ENCODE peak calls at places on chromosome 1, in six cellular contexts. One of them, this sample, is unnamed.

GRCh38 chr1:213123532-213123931 is 72.5 kb downstream of the RPS6KC1 start:
- DNase-seq in K562: no peak
- DNase-seq in A549: no peak
- DNase-seq in HepG2: peak; percentile 50
- DNase-seq in GM12878: no peak
- DNase-seq in H1: no peak
- DNase-seq in this sample: peak; percentile 70

GRCh38 chr1:101200513-101200912 is 36.3 kb upstream of the S1PR1 start:
- DNase-seq in K562: no peak
- DNase-seq in A549: no peak
- DNase-seq in HepG2: no peak
- DNase-seq in GM12878: no peak
- DNase-seq in H1: peak; percentile 31
- DNase-seq in this sample: peak; percentile 93

GRCh38 chr1:63575340-63575826 is 17.8 kb upstream of the PGM1 start:
- DNase-seq in K562: peak; percentile 18
- DNase-seq in A549: no peak
- DNase-seq in HepG2: no peak
- DNase-seq in GM12878: no peak
- DNase-seq in H1: no peak
- DNase-seq in this sample: peak; percentile 16

GRCh38 chr1:37726191-37726590 is 33.9 kb downstream of the CDCA8 start:
- DNase-seq in K562: no peak
- DNase-seq in A549: no peak
- DNase-seq in HepG2: no peak
- DNase-seq in GM12878: no peak
- DNase-seq in H1: no peak
- DNase-seq in this sample: no peak

GRCh38 chr1:183710333-183710732 is 57.2 kb upstream of the APOBEC4 start:
- DNase-seq in K562: no peak
- DNase-seq in A549: no peak
- DNase-seq in HepG2: no peak
- DNase-seq in GM12878: no peak
- DNase-seq in H1: no peak
- DNase-seq in this sample: no peak

GRCh38 chr1:150302338-150302737 is 8.7 kb downstream of the MRPS21 start:
- DNase-seq in K562: no peak
- DNase-seq in A549: no peak
- DNase-seq in HepG2: no peak
- DNase-seq in GM12878: no peak
- DNase-seq in H1: no peak
- DNase-seq in this sample: no peak

GRCh38 chr1:61399192-61399591 is 316.8 kb downstream of the NFIA start:
- DNase-seq in K562: no peak
- DNase-seq in A549: no peak
- DNase-seq in HepG2: no peak
- DNase-seq in GM12878: no peak
- DNase-seq in H1: no peak
- DNase-seq in this sample: no peak

GRCh38 chr1:239306426-239306825 is 79.9 kb upstream of the CHRM3 start:
- DNase-seq in K562: no peak
- DNase-seq in A549: no peak
- DNase-seq in HepG2: no peak
- DNase-seq in GM12878: no peak
- DNase-seq in H1: no peak
- DNase-seq in this sample: no peak

GRCh38 chr1:234102591-234102990 is 198.1 kb downstream of the SLC35F3 start:
- DNase-seq in K562: no peak
- DNase-seq in A549: no peak
- DNase-seq in HepG2: no peak
- DNase-seq in GM12878: no peak
- DNase-seq in H1: no peak
- DNase-seq in this sample: no peak

GRCh38 chr1:2360588-2361364 is 30.6 kb downstream of the MORN1 start:
- DNase-seq in K562: no peak
- DNase-seq in A549: no peak
- DNase-seq in HepG2: no peak
- DNase-seq in GM12878: no peak
- DNase-seq in H1: no peak
- DNase-seq in this sample: peak; percentile 5
- TF ChIP-seq RAD21 in K562: no peak
- TF ChIP-seq RAD21 in A549: no peak
- TF ChIP-seq RAD21 in HepG2: no peak
- TF ChIP-seq RAD21 in GM12878: no peak
- TF ChIP-seq RAD21 in H1: no peak
- TF ChIP-seq RAD21 in this sample: no peak

DNA sequence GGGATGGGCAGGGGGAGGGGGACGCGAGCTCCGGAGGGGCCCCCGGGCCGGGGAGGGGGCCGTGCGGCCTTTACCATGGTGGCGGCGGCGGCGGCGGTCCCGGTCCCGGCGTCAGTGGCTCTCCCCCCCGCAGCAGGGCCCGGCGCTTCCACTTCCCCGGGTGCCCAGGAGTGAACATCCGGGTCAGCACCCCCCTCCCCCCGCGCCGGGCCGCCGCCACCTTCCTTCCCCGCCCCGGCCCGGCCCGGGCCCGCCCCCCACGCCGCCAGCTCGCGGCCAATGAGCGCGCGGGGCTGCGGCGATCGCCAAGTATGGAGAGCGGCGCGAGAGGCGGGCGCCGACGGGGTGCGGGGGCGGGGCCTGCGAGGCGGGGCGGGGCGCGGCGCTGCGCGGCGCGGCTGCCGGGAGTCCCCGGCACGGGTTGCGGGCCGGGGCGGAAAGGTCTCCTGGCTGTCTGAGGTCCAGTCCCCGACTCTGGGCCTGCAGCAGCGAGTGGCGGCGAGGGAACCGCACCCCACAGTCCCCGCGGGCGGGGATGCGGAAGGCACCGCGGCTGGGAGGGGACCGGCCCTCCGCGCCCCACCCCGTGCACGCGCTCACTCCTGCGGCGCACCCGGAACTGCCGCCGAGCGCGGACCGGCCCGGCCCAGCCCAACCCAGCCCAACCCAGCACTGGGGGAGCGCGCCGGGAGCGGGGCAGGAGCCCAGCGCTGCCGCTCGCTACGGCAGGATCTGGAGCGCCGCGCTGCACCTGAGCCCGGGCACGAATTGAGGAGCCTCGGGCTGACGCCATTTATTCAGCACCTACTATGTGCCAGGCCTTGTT is at the start of gene CAPZB:
- DNase-seq in K562: peak; percentile 98
- DNase-seq in A549: peak; percentile 83
- DNase-seq in HepG2: peak; percentile 75
- DNase-seq in GM12878: no peak
- DNase-seq in H1: no peak
- DNase-seq in this sample: peak; percentile 81
- TF ChIP-seq POLR2A in K562: peak; percentile 87
- TF ChIP-seq POLR2A in A549: peak; percentile 77
- TF ChIP-seq POLR2A in HepG2: peak; percentile 84
- TF ChIP-seq POLR2A in GM12878: peak; percentile 95
- TF ChIP-seq POLR2A in H1: peak; percentile 79
- TF ChIP-seq POLR2A in this sample: peak; percentile 78

DNA sequence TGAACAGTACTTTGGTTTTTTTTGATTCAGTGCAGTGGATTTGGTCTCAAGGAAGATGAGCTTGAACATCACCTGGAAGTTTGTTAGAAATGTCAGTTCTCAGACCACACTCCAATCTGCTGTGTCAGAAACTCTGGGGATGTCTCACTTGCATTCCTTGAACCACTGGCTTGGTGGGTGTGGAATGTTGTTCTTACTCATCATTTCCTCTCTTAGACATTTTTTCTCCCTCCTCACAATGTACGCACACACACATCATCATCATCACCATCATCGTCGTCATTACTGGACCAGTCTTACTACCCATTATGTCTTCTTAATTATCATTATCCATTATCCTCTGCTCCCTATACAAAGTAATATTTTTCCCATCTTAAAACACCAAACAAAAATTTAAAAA is 91.9 kb upstream of the KCNK2 start:
- DNase-seq in K562: no peak
- DNase-seq in A549: no peak
- DNase-seq in HepG2: no peak
- DNase-seq in GM12878: no peak
- DNase-seq in H1: no peak
- DNase-seq in this sample: peak; percentile 99
- TF ChIP-seq USF2 in K562: no peak
- TF ChIP-seq USF2 in A549: no peak
- TF ChIP-seq USF2 in HepG2: no peak
- TF ChIP-seq USF2 in GM12878: no peak
- TF ChIP-seq USF2 in H1: no peak
- TF ChIP-seq USF2 in this sample: no peak

GRCh38 chr1:6547301-6547700 is 7.0 kb downstream of the NOL9 start:
- DNase-seq in K562: no peak
- DNase-seq in A549: no peak
- DNase-seq in HepG2: no peak
- DNase-seq in GM12878: no peak
- DNase-seq in H1: no peak
- DNase-seq in this sample: peak; percentile 32
- TF ChIP-seq RAD21 in K562: no peak
- TF ChIP-seq RAD21 in A549: no peak
- TF ChIP-seq RAD21 in HepG2: no peak
- TF ChIP-seq RAD21 in GM12878: no peak
- TF ChIP-seq RAD21 in H1: no peak
- TF ChIP-seq RAD21 in this sample: no peak

GRCh38 chr1:8474369-8474768 is 156.5 kb downstream of the SLC45A1 start:
- DNase-seq in K562: no peak
- DNase-seq in A549: no peak
- DNase-seq in HepG2: no peak
- DNase-seq in GM12878: no peak
- DNase-seq in H1: no peak
- DNase-seq in this sample: no peak
- TF ChIP-seq POLR2A in K562: no peak
- TF ChIP-seq POLR2A in A549: no peak
- TF ChIP-seq POLR2A in HepG2: no peak
- TF ChIP-seq POLR2A in GM12878: no peak
- TF ChIP-seq POLR2A in H1: no peak
- TF ChIP-seq POLR2A in this sample: no peak

GRCh38 chr1:113758631-113759340 is 500 bp downstream of the PHTF1 start:
- DNase-seq in K562: peak; percentile 87
- DNase-seq in A549: peak; percentile 13
- DNase-seq in HepG2: peak; percentile 49
- DNase-seq in GM12878: no peak
- DNase-seq in H1: peak; percentile 7
- DNase-seq in this sample: peak; percentile 25

GRCh38 chr1:113756461-113756860 is 2.8 kb downstream of the PHTF1 start:
- DNase-seq in K562: no peak
- DNase-seq in A549: no peak
- DNase-seq in HepG2: no peak
- DNase-seq in GM12878: no peak
- DNase-seq in H1: no peak
- DNase-seq in this sample: no peak

GRCh38 chr1:113761937-113762336 is 2.7 kb upstream of the PHTF1 start:
- DNase-seq in K562: no peak
- DNase-seq in A549: no peak
- DNase-seq in HepG2: no peak
- DNase-seq in GM12878: no peak
- DNase-seq in H1: no peak
- DNase-seq in this sample: no peak

GRCh38 chr1:113760102-113760804 is 967 bp upstream of the PHTF1 start:
- DNase-seq in K562: no peak
- DNase-seq in A549: no peak
- DNase-seq in HepG2: no peak
- DNase-seq in GM12878: no peak
- DNase-seq in H1: no peak
- DNase-seq in this sample: no peak

GRCh38 chr1:113759341-113760101 is at the start of gene PHTF1:
- DNase-seq in K562: peak; percentile 92
- DNase-seq in A549: peak; percentile 47
- DNase-seq in HepG2: peak; percentile 52
- DNase-seq in GM12878: no peak
- DNase-seq in H1: peak; percentile 53
- DNase-seq in this sample: peak; percentile 81
- TF ChIP-seq USF2 in K562: no peak
- TF ChIP-seq USF2 in A549: no peak
- TF ChIP-seq USF2 in HepG2: no peak
- TF ChIP-seq USF2 in GM12878: no peak
- TF ChIP-seq USF2 in H1: no peak
- TF ChIP-seq USF2 in this sample: no peak

This sample was measured in IMR-90.